ENCODE peak calls at places on chromosome 6, in seven cellular contexts. P is H9; X is CD8-positive, alpha-beta T cell; W is PC-3; Y is NCI-H226; Q is NCI-H510A; B is CD4-positive, CD25-positive, alpha-beta regulatory T cell. S is an unnamed sample.
A peak's percentile ranks its signal among the peaks of the same experiment; 100 is the strongest.

GRCh38 chr6:5998741-5999687 is 7.7 kb downstream of the NRN1 start:
- DNase-seq in Q (no peak), P (peak; percentile 68), W (no peak), Y (no peak), X (no peak), B (no peak), S (peak; percentile 23)

GRCh38 chr6:41655706-41656668 is 17.7 kb downstream of the MDFI start:
- DNase-seq in P (no peak), Y (no peak), B (no peak), X (no peak), W (no peak), Q (peak; percentile 36), S (peak; percentile 51)

GRCh38 chr6:46170357-46171289 is at the start of gene ENPP5:
- DNase-seq in P (peak; percentile 99), W (peak; percentile 9), B (peak; percentile 24), Q (peak; percentile 99), Y (peak; percentile 54), X (peak; percentile 39), S (peak; percentile 98)

GRCh38 chr6:31763617-31763940 is 1.1 kb downstream of the SAPCD1 start:
- DNase-seq in Q (no peak), B (no peak), Y (peak; percentile 48), X (no peak), P (peak; percentile 55), W (peak; percentile 46), S (no peak)

GRCh38 chr6:135064586-135064985 is 10.0 kb upstream of the HBS1L start:
- DNase-seq in P (no peak), X (no peak), Q (no peak), Y (no peak), B (no peak), W (no peak), S (no peak)

GRCh38 chr6:151071295-151071694 is 168.5 kb upstream of the AKAP12 start:
- DNase-seq in W (peak; percentile 35), P (no peak), X (no peak), Y (peak; percentile 80), B (no peak), Q (no peak), S (no peak)

GRCh38 chr6:25257686-25258348 is 21.4 kb upstream of the CARMIL1 start:
- DNase-seq in B (no peak), Q (no peak), W (no peak), Y (no peak), P (no peak), X (no peak), S (no peak)

GRCh38 chr6:97669191-97669651 is 386.2 kb upstream of the MMS22L start:
- DNase-seq in Y (no peak), P (peak; percentile 35), B (no peak), X (no peak), W (no peak), Q (no peak), S (peak; percentile 64)

GRCh38 chr6:89834884-89835792 is 5.5 kb downstream of the CASP8AP2 start:
- DNase-seq in W (no peak), Y (no peak), X (no peak), P (no peak), Q (no peak), B (peak; percentile 46), S (no peak)

GRCh38 chr6:159758031-159759001 is 3.5 kb upstream of the ACAT2 start:
- DNase-seq in Y (peak; percentile 79), B (no peak), Q (no peak), X (no peak), W (peak; percentile 54), P (peak; percentile 36), S (peak; percentile 6)

GRCh38 chr6:75206338-75207210 is 721 bp upstream of the COL12A1 start:
- DNase-seq in P (no peak), Y (no peak), B (no peak), Q (no peak), W (no peak), X (no peak), S (peak; percentile 82)

GRCh38 chr6:28742668-28743270 is 181.0 kb downstream of the TRIM27 start:
- DNase-seq in Q (no peak), Y (peak; percentile 63), P (peak; percentile 79), W (peak; percentile 89), B (no peak), X (no peak), S (peak; percentile 28)

GRCh38 chr6:36692220-36692619 is 5.4 kb upstream of the RAB44 start:
- DNase-seq in B (peak; percentile 34), P (no peak), W (no peak), Q (no peak), Y (no peak), X (no peak), S (no peak)

GRCh38 chr6:56914791-56915658 is 39.9 kb upstream of the BEND6 start:
- DNase-seq in W (no peak), P (no peak), Q (no peak), X (no peak), B (no peak), Y (no peak), S (no peak)

GRCh38 chr6:61168878-61169277 is 1117.1 kb downstream of the KHDRBS2 start:
- DNase-seq in W (peak; percentile 1), Q (no peak), Y (no peak), X (no peak), B (no peak), P (no peak), S (no peak)

GRCh38 chr6:159456349-159456748 is 236.7 kb downstream of the SOD2 start:
- DNase-seq in W (no peak), Y (no peak), X (no peak), Q (no peak), P (no peak), B (no peak), S (no peak)

S was measured in DMS53.